ENCODE peak calls at places on chromosomes 11 and 22, in nine cellular contexts. D is psoas muscle; X is LNCaP clone FGC; L is AG04450; V is choroid plexus epithelial cell; M is lower leg skin; E is left ventricle myocardium inferior; U is brain microvascular endothelial cell; K is CD4-positive, alpha-beta T cell. T is an unnamed sample.

GRCh38 chr22:30308518-30309230 is 18.1 kb downstream of the TBC1D10A start:
- DNase-seq in X (no peak), M (no peak), D (no peak), U (no peak), V (peak; percentile 65), K (no peak), E (no peak), L (no peak), T (no peak)

GRCh38 chr22:19005905-19006304 is 69.8 kb upstream of the PRODH start:
- DNase-seq in E (no peak), V (no peak), K (no peak), X (no peak), D (no peak), L (no peak), U (no peak), M (no peak), T (no peak)

GRCh38 chr11:110679323-110679980 is 32.8 kb downstream of the ARHGAP20 start:
- DNase-seq in X (no peak), E (no peak), V (peak; percentile 50), L (peak; percentile 8), K (no peak), M (no peak), D (no peak), U (peak; percentile 24), T (no peak)

GRCh38 chr11:117715801-117716200 is 81.2 kb downstream of the DSCAML1 start:
- DNase-seq in E (no peak), M (no peak), U (no peak), V (no peak), X (no peak), L (no peak), D (no peak), K (no peak), T (no peak)

GRCh38 chr11:94134651-94135512 is 6.2 kb downstream of the PANX1 start:
- DNase-seq in V (peak; percentile 91), U (peak; percentile 96), M (peak; percentile 75), D (peak; percentile 86), K (no peak), E (peak; percentile 73), X (no peak), L (peak; percentile 80), T (no peak)

GRCh38 chr11:70055444-70055843 is 22.7 kb upstream of the ANO1 start:
- DNase-seq in E (no peak), L (no peak), K (no peak), X (no peak), D (no peak), U (no peak), M (no peak), V (no peak), T (no peak)

GRCh38 chr11:10581481-10582019 is 13.1 kb upstream of the LYVE1 start:
- DNase-seq in E (peak; percentile 35), L (no peak), M (peak; percentile 58), D (peak; percentile 36), U (no peak), V (peak; percentile 47), K (no peak), X (no peak), T (no peak)

GRCh38 chr22:19820880-19821522 is 33.7 kb downstream of the GNB1L start:
- DNase-seq in U (no peak), X (no peak), E (no peak), K (no peak), L (no peak), D (no peak), M (no peak), V (no peak), T (no peak)

GRCh38 chr22:32080904-32081303 is 37.8 kb downstream of the SLC5A1 start:
- DNase-seq in M (no peak), V (peak; percentile 83), D (no peak), X (peak; percentile 35), K (no peak), E (no peak), U (peak; percentile 36), L (peak; percentile 6), T (peak; percentile 5)

GRCh38 chr11:57514538-57515331 is 767 bp downstream of the SLC43A1 start:
- DNase-seq in M (no peak), L (no peak), V (no peak), U (peak; percentile 16), X (no peak), E (peak; percentile 69), D (peak; percentile 60), K (peak; percentile 63), T (no peak)

GRCh38 chr22:42685941-42686666 is 34.6 kb downstream of the A4GALT start:
- DNase-seq in D (peak; percentile 72), X (no peak), E (peak; percentile 81), V (no peak), M (no peak), K (no peak), L (no peak), U (no peak), T (no peak)

GRCh38 chr22:29700949-29701927 is 18.6 kb upstream of the CABP7 start:
- DNase-seq in K (no peak), E (no peak), M (no peak), V (peak; percentile 38), X (no peak), U (no peak), D (no peak), L (no peak), T (no peak)

GRCh38 chr11:8947230-8947943 is 4.6 kb upstream of the ASCL3 start:
- DNase-seq in E (no peak), D (no peak), V (no peak), U (no peak), L (no peak), M (no peak), K (no peak), X (no peak), T (no peak)

GRCh38 chr22:23053051-23053707 is 17.1 kb upstream of the GNAZ start:
- DNase-seq in U (no peak), L (no peak), E (no peak), D (no peak), X (no peak), K (no peak), M (no peak), V (no peak), T (no peak)

GRCh38 chr11:120608760-120609211 is 97.2 kb downstream of the GRIK4 start:
- DNase-seq in L (no peak), K (no peak), X (no peak), V (no peak), D (peak; percentile 27), E (peak; percentile 53), M (peak; percentile 40), U (no peak), T (peak; percentile 8)

GRCh38 chr22:30251661-30252226 is 5.2 kb upstream of the LIF start:
- DNase-seq in D (no peak), K (no peak), E (peak; percentile 45), X (no peak), L (no peak), M (no peak), V (peak; percentile 52), U (peak; percentile 84), T (no peak)

GRCh38 chr11:113249491-113249763 is 65.0 kb upstream of the TTC12 start:
- DNase-seq in D (no peak), M (no peak), U (no peak), E (no peak), K (no peak), V (peak; percentile 28), L (no peak), X (no peak), T (no peak)

GRCh38 chr22:17777717-17778044 is 3.4 kb upstream of the BID start:
- DNase-seq in X (no peak), L (no peak), V (no peak), E (no peak), U (no peak), M (no peak), K (no peak), D (no peak), T (no peak)

DNA sequence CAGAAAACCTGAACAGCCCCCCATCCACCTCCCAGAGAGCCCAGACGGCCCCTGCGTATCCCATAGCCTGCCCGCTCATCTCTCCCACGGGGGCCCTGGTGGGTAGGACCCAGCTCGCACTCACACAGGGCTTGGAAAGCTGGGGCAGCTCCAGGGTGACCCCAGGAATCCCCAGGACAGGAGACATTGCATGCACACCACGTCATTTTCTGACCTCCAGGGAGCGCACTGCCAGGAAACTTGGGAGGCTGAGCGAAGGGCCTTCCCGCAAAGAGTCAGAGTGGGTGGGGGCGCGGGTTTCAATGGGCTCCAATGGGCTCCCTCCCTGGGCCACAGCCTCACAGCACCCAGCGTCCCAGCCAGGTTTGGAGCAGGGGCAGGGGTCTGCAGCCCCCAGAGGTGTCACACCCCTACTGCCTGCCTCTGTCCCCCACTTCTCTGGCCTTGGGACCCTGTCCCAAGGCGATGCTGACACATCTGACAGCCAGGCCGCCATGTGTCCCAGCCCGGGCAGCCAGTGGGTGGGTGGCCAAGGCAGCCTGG is 8.2 kb upstream of the SYT8 start:
- DNase-seq in D (peak; percentile 29), E (no peak), L (no peak), V (peak; percentile 75), K (no peak), X (no peak), U (peak; percentile 67), M (no peak), T (peak; percentile 29)
- TF ChIP-seq CTCF in D (no peak), E (no peak), L (peak; percentile 24), V (peak; percentile 35), K (no peak), X (peak; percentile 17), U (peak; percentile 67), M (no peak), T (peak; percentile 41)

GRCh38 chr11:20672575-20672974 is 3.2 kb downstream of the NELL1 start:
- DNase-seq in V (peak; percentile 13), M (no peak), L (no peak), D (no peak), K (no peak), E (no peak), U (no peak), X (no peak), T (no peak)
- TF ChIP-seq CTCF in V (peak; percentile 52), M (no peak), L (peak; percentile 38), D (peak; percentile 21), K (no peak), E (peak; percentile 38), U (peak; percentile 44), X (peak; percentile 52), T (peak; percentile 32)

GRCh38 chr22:46931414-46931813 is 169.0 kb downstream of the TBC1D22A start:
- DNase-seq in L (no peak), K (no peak), X (no peak), V (peak; percentile 58), D (no peak), E (no peak), M (no peak), U (peak; percentile 23), T (no peak)
- TF ChIP-seq CTCF in L (peak; percentile 1), K (no peak), X (peak; percentile 31), V (peak; percentile 58), D (no peak), E (no peak), M (no peak), U (peak; percentile 64), T (peak; percentile 41)

DNA sequence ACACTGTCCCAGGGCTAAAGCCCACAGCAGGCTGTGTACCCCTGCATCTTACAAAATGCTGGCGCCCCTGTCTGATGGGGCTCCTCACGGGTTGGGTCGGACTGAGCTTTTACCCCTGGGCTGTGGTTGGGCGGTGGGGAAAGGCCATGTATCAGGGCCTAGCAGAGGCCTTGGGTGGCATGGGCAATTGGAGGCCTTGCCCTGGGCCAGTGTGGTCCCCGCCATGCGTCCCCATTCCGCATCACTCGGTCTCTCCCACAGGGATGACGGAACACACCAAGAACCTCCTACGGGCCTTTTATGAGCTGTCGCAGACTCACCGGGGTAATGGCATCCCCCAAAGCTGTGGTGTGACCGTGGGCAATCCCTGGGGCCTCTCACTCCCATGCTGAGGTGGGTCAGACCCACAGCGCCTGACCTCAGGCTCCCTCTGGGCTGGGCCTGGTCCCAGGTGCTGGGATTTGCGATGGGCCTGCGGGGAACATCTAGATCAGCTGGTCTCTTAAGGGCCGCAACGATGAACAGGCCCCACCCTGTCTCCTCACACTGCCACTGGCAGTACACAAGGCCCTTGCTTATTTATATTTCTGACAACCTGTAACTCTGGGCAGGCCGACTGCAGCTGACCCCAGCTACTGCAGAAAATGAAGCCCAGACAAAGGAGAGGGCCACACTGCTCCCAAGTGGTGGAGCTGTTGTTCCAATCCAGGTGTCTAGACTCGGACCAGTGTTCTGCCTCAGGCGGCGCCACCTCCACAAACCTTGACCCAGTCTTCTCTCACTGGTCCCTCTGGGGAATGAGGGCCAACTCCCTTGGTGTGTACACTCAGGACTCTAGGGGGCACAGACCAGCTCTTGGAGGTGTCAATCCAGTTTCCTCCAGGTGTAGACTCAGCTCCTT is 12.3 kb downstream of the SLC16A8 start:
- DNase-seq in K (no peak), M (no peak), E (no peak), D (peak; percentile 11), L (no peak), X (no peak), U (no peak), V (no peak), T (no peak)
- TF ChIP-seq CTCF in K (no peak), M (no peak), E (no peak), D (no peak), L (no peak), X (no peak), U (no peak), V (no peak), T (no peak)

T was measured in AG09309.